ENCODE peak calls at places on chromosomes 6 and 20, in nine cellular contexts. Q is NCI-H1417 treated with DMSO at 0.1 percent for 48 hours; S is activated CD4-positive, alpha-beta T cell treated with anti-CD3 and anti-CD28 coated beads for 4 hours; K is dorsolateral prefrontal cortex; J is AG08395; P is stimulated activated CD4-positive, alpha-beta T cell treated with anti-CD3 and anti-CD28 coated beads, Interleukin-15, amount 100 ng/mL, for 1 hour; H is LoVo; X is NCI-H2107; D is ELF-1. F is an unnamed sample.

GRCh38 chr6:123913858-123914257 is 110.2 kb downstream of the NKAIN2 start:
- DNase-seq in Q (no peak), S (no peak), K (no peak), J (no peak), P (no peak), H (no peak), X (no peak), D (no peak), F (no peak)

GRCh38 chr20:40511478-40511877 is 177.6 kb downstream of the MAFB start:
- DNase-seq in Q (no peak), S (no peak), K (no peak), J (peak; percentile 77), P (no peak), H (no peak), X (no peak), D (peak; percentile 18), F (no peak)

GRCh38 chr20:36541227-36542018 is at the start of gene MYL9:
- DNase-seq in Q (no peak), S (peak; percentile 7), K (no peak), J (peak; percentile 94), P (no peak), H (peak; percentile 25), X (no peak), D (peak; percentile 64), F (peak; percentile 88)

GRCh38 chr20:21901470-21902275 is 196.2 kb downstream of the PAX1 start:
- DNase-seq in Q (no peak), S (no peak), K (no peak), J (peak; percentile 15), P (no peak), H (no peak), X (no peak), D (no peak), F (peak; percentile 24)

GRCh38 chr20:31712112-31712553 is 10.5 kb downstream of the BCL2L1 start:
- DNase-seq in Q (no peak), S (no peak), K (no peak), J (no peak), P (no peak), H (no peak), X (no peak), D (no peak), F (no peak)

GRCh38 chr6:156859686-156860085 is 82.5 kb downstream of the ARID1B start:
- DNase-seq in Q (no peak), S (no peak), K (no peak), J (no peak), P (no peak), H (no peak), X (no peak), D (no peak), F (no peak)

GRCh38 chr6:137099689-137100398 is 55.1 kb upstream of the IL20RA start:
- DNase-seq in Q (no peak), S (no peak), K (no peak), J (no peak), P (no peak), H (no peak), X (no peak), D (no peak), F (no peak)

GRCh38 chr6:124772733-124773319 is 189.4 kb upstream of the RNF217 start:
- DNase-seq in Q (no peak), S (no peak), K (no peak), J (no peak), P (no peak), H (no peak), X (no peak), D (no peak), F (no peak)

GRCh38 chr6:40715501-40716403 is 128.6 kb upstream of the LRFN2 start:
- DNase-seq in Q (no peak), S (no peak), K (no peak), J (no peak), P (no peak), H (no peak), X (no peak), D (no peak), F (no peak)

GRCh38 chr20:31637660-31638059 is at the start of gene COX4I2:
- DNase-seq in Q (no peak), S (no peak), K (no peak), J (no peak), P (no peak), H (no peak), X (no peak), D (no peak), F (no peak)

GRCh38 chr20:49184691-49185070 is 3.5 kb downstream of the STAU1 start:
- DNase-seq in Q (no peak), S (no peak), K (no peak), J (no peak), P (no peak), H (no peak), X (no peak), D (no peak), F (no peak)

GRCh38 chr6:401994-402640 is 10.6 kb downstream of the IRF4 start:
- DNase-seq in Q (no peak), S (peak; percentile 31), K (no peak), J (no peak), P (no peak), H (no peak), X (no peak), D (no peak), F (no peak)

F was measured in myocyte.